ENCODE peak calls at places on chromosomes 4 and X, in six cellular contexts. B, L, C, U, D and N are unnamed samples.

GRCh38 chr4:142752331-142752830 is 93.7 kb downstream of the INPP4B start:
- DNase-seq in C (no peak), D (no peak), B (no peak), U (no peak), L (no peak), N (no peak)

GRCh38 chrX:47502591-47503222 is 19.7 kb upstream of the ZNF41 start:
- DNase-seq in D (no peak), C (no peak), B (no peak), U (no peak), L (no peak), N (no peak)

GRCh38 chrX:46770817-46771163 is 11.9 kb upstream of the SLC9A7 start:
- DNase-seq in C (no peak), B (no peak), U (no peak), D (no peak), L (no peak), N (no peak)

GRCh38 chr4:25937801-25938200 is 23.8 kb downstream of the SMIM20 start:
- DNase-seq in B (no peak), D (no peak), L (no peak), C (no peak), U (no peak), N (no peak)

GRCh38 chr4:33739886-33740285 is 2504.4 kb downstream of the ARAP2 start:
- DNase-seq in D (no peak), C (no peak), L (no peak), U (no peak), B (no peak), N (no peak)

GRCh38 chr4:129614581-129614980 is 518.6 kb downstream of the C4orf33 start:
- DNase-seq in C (no peak), L (no peak), D (no peak), B (no peak), U (no peak), N (no peak)

GRCh38 chr4:7759221-7759620 is 180.4 kb downstream of the AFAP1 start:
- DNase-seq in U (no peak), B (no peak), L (no peak), C (peak; percentile 34), D (peak; percentile 64), N (no peak)

GRCh38 chr4:22515145-22515887 is 550 bp downstream of the ADGRA3 start:
- DNase-seq in L (no peak), C (no peak), D (no peak), B (peak; percentile 72), U (no peak), N (peak; percentile 30)

GRCh38 chr4:186765138-186765537 is 41.5 kb upstream of the FAT1 start:
- DNase-seq in U (no peak), L (no peak), C (no peak), D (no peak), B (no peak), N (no peak)

GRCh38 chr4:73828945-73829344 is 7.5 kb upstream of the CXCL6 start:
- DNase-seq in C (no peak), L (no peak), U (peak; percentile 81), B (no peak), D (no peak), N (no peak)

GRCh38 chr4:38092701-38093100 is 132.5 kb downstream of the PTTG2 start:
- DNase-seq in U (no peak), D (no peak), C (no peak), B (no peak), L (no peak), N (no peak)

GRCh38 chr4:20480161-20480947 is 219.9 kb upstream of the PACRGL start:
- DNase-seq in C (no peak), L (no peak), U (no peak), B (no peak), D (no peak), N (no peak)

GRCh38 chr4:8173641-8174242 is 15.1 kb upstream of the ABLIM2 start:
- DNase-seq in L (no peak), C (no peak), D (no peak), B (no peak), U (no peak), N (no peak)

GRCh38 chrX:149699761-149700160 is 12.1 kb upstream of the MAGEA11 start:
- DNase-seq in B (no peak), L (no peak), U (peak; percentile 10), C (no peak), D (no peak), N (no peak)

GRCh38 chr4:54277691-54278090 is 48.6 kb downstream of the PDGFRA start:
- DNase-seq in C (no peak), D (no peak), L (peak; percentile 63), B (no peak), U (no peak), N (no peak)

GRCh38 chr4:150569384-150569987 is 12.5 kb upstream of the MAB21L2 start:
- DNase-seq in U (no peak), B (no peak), C (no peak), L (no peak), D (no peak), N (no peak)

GRCh38 chr4:129926936-129927335 is 831.0 kb downstream of the C4orf33 start:
- DNase-seq in U (no peak), B (no peak), L (no peak), D (no peak), C (no peak), N (no peak)

GRCh38 chr4:75717332-75717873 is 7.0 kb upstream of the USO1 start:
- DNase-seq in U (no peak), C (no peak), L (no peak), D (no peak), B (peak; percentile 18), N (no peak)

GRCh38 chr4:25129926-25130325 is 30.3 kb downstream of the SEPSECS start:
- DNase-seq in U (no peak), D (no peak), C (no peak), L (no peak), B (no peak), N (no peak)

GRCh38 chrX:26262121-26262523 is 46.2 kb downstream of the MAGEB5 start:
- DNase-seq in D (no peak), B (no peak), L (peak; percentile 90), C (no peak), U (no peak), N (no peak)

GRCh38 chr4:142801966-142802365 is 44.1 kb downstream of the INPP4B start:
- DNase-seq in B (no peak), L (no peak), D (no peak), C (no peak), U (no peak), N (no peak)

GRCh38 chr4:163548481-163549243 is 54.2 kb downstream of the TMA16 start:
- DNase-seq in D (no peak), B (no peak), L (peak; percentile 19), C (no peak), U (peak; percentile 15), N (peak; percentile 84)

GRCh38 chr4:103934178-103934789 is 214.5 kb upstream of the TACR3 start:
- DNase-seq in U (no peak), D (no peak), C (no peak), L (no peak), B (no peak), N (peak; percentile 74)

GRCh38 chrX:70481424-70481823 is 36.8 kb downstream of the DLG3 start:
- DNase-seq in D (no peak), L (no peak), C (no peak), U (no peak), B (no peak), N (no peak)

GRCh38 chrX:24870143-24870542 is 145.6 kb downstream of the ARX start:
- DNase-seq in U (no peak), D (no peak), B (no peak), C (no peak), L (no peak), N (no peak)

GRCh38 chr4:40843696-40844095 is 93.9 kb downstream of the NSUN7 start:
- DNase-seq in B (no peak), L (no peak), U (peak; percentile 28), C (no peak), D (peak; percentile 18), N (no peak)

GRCh38 chr4:26907731-26908599 is 47.3 kb downstream of the STIM2 start:
- DNase-seq in L (no peak), C (no peak), B (no peak), U (no peak), D (no peak), N (peak; percentile 6)

GRCh38 chr4:180057891-180058643 is 2185.1 kb upstream of the TENM3 start:
- DNase-seq in L (no peak), U (no peak), C (no peak), D (no peak), B (peak; percentile 75), N (peak; percentile 64)

GRCh38 chr4:177051473-177052060 is 258.1 kb upstream of the NEIL3 start:
- DNase-seq in C (no peak), D (no peak), L (peak; percentile 2), U (peak; percentile 4), B (no peak), N (no peak)

GRCh38 chr4:186351672-186352194 is 85.7 kb downstream of the F11 start:
- DNase-seq in L (no peak), U (no peak), B (no peak), D (no peak), C (no peak), N (no peak)

GRCh38 chrX:12002876-12003275 is 135.4 kb upstream of the FRMPD4 start:
- DNase-seq in C (no peak), D (no peak), U (no peak), L (no peak), B (no peak), N (no peak)

GRCh38 chrX:38212246-38212645 is 8.4 kb downstream of the SRPX start:
- DNase-seq in C (no peak), U (no peak), L (peak; percentile 73), B (no peak), D (no peak), N (no peak)